ENCODE peak calls at places on chromosome 7, in five cellular contexts. F is T-helper 9 cell; Q is H54; Y is endothelial cell of umbilical vein; D is activated CD4-positive, alpha-beta T cell treated with anti-CD3 and anti-CD28 coated beads, Interleukin-2, amount 50 U/mL, for 4 hours. C is an unnamed sample.

GRCh38 chr7:3028071-3028766 is 15.4 kb downstream of the CARD11 start:
- DNase-seq in F (no peak), Q (peak; percentile 94), Y (peak; percentile 90), D (peak; percentile 48), C (no peak)

GRCh38 chr7:104008107-104008506 is 18.6 kb upstream of the RELN start:
- DNase-seq in Y (no peak), D (no peak), Q (no peak), F (no peak), C (no peak)

GRCh38 chr7:43105521-43106120 is 6.8 kb upstream of the HECW1 start:
- DNase-seq in Y (no peak), D (no peak), Q (no peak), F (no peak), C (no peak)

GRCh38 chr7:142030294-142030693 is 34.6 kb downstream of the MGAM start:
- DNase-seq in F (no peak), Q (no peak), D (no peak), Y (no peak), C (no peak)

GRCh38 chr7:124856299-124856888 is 73.2 kb downstream of the POT1 start:
- DNase-seq in Y (peak; percentile 61), F (no peak), D (no peak), Q (peak; percentile 2), C (peak; percentile 71)

GRCh38 chr7:135151162-135151932 is 3.5 kb downstream of the TMEM140 start:
- DNase-seq in D (no peak), F (no peak), Y (peak; percentile 57), Q (no peak), C (no peak)

GRCh38 chr7:159103382-159104187 is 41.1 kb downstream of the VIPR2 start:
- DNase-seq in F (no peak), Y (no peak), Q (no peak), D (no peak), C (no peak)

GRCh38 chr7:5701085-5701914 is 80.2 kb downstream of the RNF216 start:
- DNase-seq in F (peak; percentile 45), Q (no peak), Y (peak; percentile 41), D (peak; percentile 50), C (no peak)

GRCh38 chr7:73995330-73995729 is 32.6 kb upstream of the ELN start:
- DNase-seq in Y (no peak), Q (no peak), F (no peak), D (no peak), C (no peak)